ENCODE peak calls at places on chromosomes 12 and 14, in ten cellular contexts. W is IMR-90, H is left ventricle myocardium inferior, S is adipocyte, T is heart right ventricle, M is small intestine, C is GM12878, I is suprapubic skin, O is HCT116, J is psoas muscle. V is an unnamed sample.

GRCh38 chr14:72291908-72292688 is 359.9 kb downstream of the RGS6 start:
- DNase-seq in S (peak; percentile 68), M (peak; percentile 4), H (no peak), T (peak; percentile 29), I (no peak), O (peak; percentile 15), C (peak; percentile 31), W (peak; percentile 58), J (no peak), V (no peak)

GRCh38 chr12:55470088-55470830 is at the start of gene OR6C70:
- DNase-seq in J (no peak), H (no peak), C (no peak), W (no peak), I (no peak), M (no peak), O (no peak), T (no peak), S (no peak), V (peak; percentile 44)

GRCh38 chr14:72738181-72738611 is 155.7 kb downstream of the DPF3 start:
- DNase-seq in W (no peak), J (no peak), O (no peak), S (no peak), M (no peak), H (no peak), C (no peak), I (no peak), T (peak; percentile 5), V (no peak)

GRCh38 chr12:110600254-110600653 is 13.7 kb upstream of the TCTN1 start:
- DNase-seq in O (peak; percentile 55), I (no peak), M (peak; percentile 50), C (no peak), W (peak; percentile 72), T (no peak), S (peak; percentile 91), J (no peak), H (no peak), V (no peak)

GRCh38 chr14:70357557-70357956 is 1.9 kb downstream of the COX16 start:
- DNase-seq in T (no peak), M (no peak), S (no peak), I (no peak), O (no peak), H (no peak), J (no peak), C (no peak), W (no peak), V (no peak)

GRCh38 chr12:69415471-69416275 is 54.5 kb upstream of the FRS2 start:
- DNase-seq in M (peak; percentile 55), W (peak; percentile 95), I (no peak), H (peak; percentile 25), C (no peak), T (peak; percentile 37), J (peak; percentile 34), O (peak; percentile 13), S (peak; percentile 97), V (peak; percentile 68)

GRCh38 chr12:105064564-105065222 is 19.6 kb downstream of the ALDH1L2 start:
- DNase-seq in C (no peak), S (no peak), W (no peak), H (no peak), J (no peak), I (no peak), T (no peak), O (no peak), M (no peak), V (no peak)

GRCh38 chr12:19248929-19249602 is 119.5 kb downstream of the PLEKHA5 start:
- DNase-seq in S (peak; percentile 36), T (no peak), I (no peak), J (no peak), W (peak; percentile 88), O (no peak), H (no peak), M (no peak), C (no peak), V (no peak)

GRCh38 chr14:60396718-60397343 is 89.0 kb downstream of the C14orf39 start:
- DNase-seq in C (no peak), W (peak; percentile 1), J (no peak), H (no peak), T (no peak), I (no peak), M (no peak), O (no peak), S (peak; percentile 2), V (no peak)

GRCh38 chr12:94207467-94208432 is 59.4 kb downstream of the PLXNC1 start:
- DNase-seq in H (no peak), J (no peak), C (peak; percentile 89), S (peak; percentile 35), T (peak; percentile 12), W (no peak), I (no peak), O (no peak), M (peak; percentile 18), V (peak; percentile 25)

GRCh38 chr12:34289431-34290190 is 267.3 kb downstream of the ALG10 start:
- DNase-seq in M (no peak), H (peak; percentile 4), C (no peak), I (no peak), S (no peak), J (no peak), T (no peak), O (no peak), W (no peak), V (no peak)
- H3K27me3 ChIP-seq in M (no peaks in the 10 kb centered on the region), H (peaks cover 15% of the 10 kb centered on the region), C (no peaks in the 10 kb centered on the region), I (no peaks in the 10 kb centered on the region), S (no peaks in the 10 kb centered on the region), J (no peaks in the 10 kb centered on the region), T (peaks cover 2% of the 10 kb centered on the region), O (no peaks in the 10 kb centered on the region), W (no peaks in the 10 kb centered on the region), V (no peaks in the 10 kb centered on the region)

DNA sequence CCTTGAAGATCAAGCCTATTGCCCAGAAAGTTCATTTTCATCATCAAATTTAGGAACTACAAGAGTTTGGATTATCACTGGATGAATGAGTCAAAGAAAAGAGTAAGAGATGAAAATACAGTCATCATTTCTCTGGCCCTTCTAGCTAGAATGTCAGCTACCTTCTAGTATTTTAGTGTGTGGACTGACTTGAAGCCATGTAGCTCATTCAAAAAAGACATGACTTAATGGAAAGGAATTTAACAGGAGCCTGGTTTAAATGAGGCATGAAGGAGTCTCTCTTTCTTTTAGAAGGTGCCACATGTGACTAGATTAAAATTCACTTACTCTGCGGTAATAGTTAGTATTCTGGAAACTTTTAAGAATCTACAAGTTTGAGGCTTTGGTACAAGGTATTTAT is 7.1 kb downstream of the PTHLH start:
- DNase-seq in I (no peak), C (no peak), M (no peak), W (peak; percentile 63), J (no peak), H (no peak), T (no peak), S (peak; percentile 52), O (no peak), V (no peak)
- H3K4me3 ChIP-seq in I (no peak overlapping the region), C (no peak overlapping the region), M (no peak overlapping the region), W (no peak overlapping the region), J (no peak overlapping the region), H (no peak overlapping the region), T (no peak overlapping the region), S (no peak overlapping the region), O (no peak overlapping the region), V (no peak overlapping the region)

DNA sequence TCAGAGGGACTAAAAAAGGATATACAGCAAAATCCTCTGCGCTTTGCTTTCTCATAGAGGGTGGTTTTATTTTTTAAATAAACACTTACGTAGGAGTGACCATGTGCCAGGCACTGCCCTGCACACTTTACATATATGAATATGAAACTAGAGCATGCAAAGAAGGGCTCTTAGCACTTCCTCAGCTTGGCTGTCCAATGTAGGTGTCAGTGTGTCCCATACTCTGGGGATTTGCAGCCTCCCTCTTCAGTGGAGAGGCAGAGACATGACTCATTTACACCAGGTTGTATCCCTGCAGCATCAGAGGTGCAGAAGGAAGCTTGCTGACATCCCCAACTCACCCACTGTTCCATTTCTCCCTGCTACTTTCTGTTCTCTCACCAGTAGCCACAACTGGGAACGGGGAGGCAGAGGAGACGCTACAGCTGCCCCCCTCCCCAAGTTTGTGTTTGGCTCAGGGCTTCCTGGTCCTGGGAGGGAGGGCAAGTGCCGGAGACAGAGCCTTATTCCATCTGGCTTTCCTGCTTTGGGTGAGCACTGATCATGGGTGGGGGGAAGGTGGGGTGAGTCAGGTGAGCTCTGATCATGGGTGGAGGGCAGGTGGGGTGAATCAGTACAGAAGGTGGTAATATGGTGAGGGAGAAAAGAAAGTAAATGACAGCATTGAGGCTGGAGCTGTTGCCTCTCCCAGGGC is 4.9 kb upstream of the KRT5 start:
- DNase-seq in I (peak; percentile 27), S (no peak), C (no peak), T (no peak), W (no peak), J (no peak), O (no peak), H (no peak), M (no peak), V (no peak)
- H3K27me3 ChIP-seq in I (peaks cover 6% of the 10 kb centered on the region), S (peaks cover 53% of the 10 kb centered on the region), C (no peaks in the 10 kb centered on the region), T (no peaks in the 10 kb centered on the region), W (peaks cover 41% of the 10 kb centered on the region), J (peaks cover 2% of the 10 kb centered on the region), O (no peaks in the 10 kb centered on the region), H (peaks cover 26% of the 10 kb centered on the region), M (peaks cover 3% of the 10 kb centered on the region), V (no peaks in the 10 kb centered on the region)

GRCh38 chr12:57085999-57086950 is 2.6 kb upstream of the NAB2 start:
- DNase-seq in C (no peak), J (peak; percentile 67), I (peak; percentile 82), H (peak; percentile 74), W (peak; percentile 83), S (peak; percentile 83), T (peak; percentile 80), O (no peak), M (no peak), V (peak; percentile 90)
- H3K4me3 ChIP-seq in C (peak overlapping the region; percentile 95), J (peak overlapping the region; percentile 84), I (peak overlapping the region; percentile 74), H (peak overlapping the region; percentile 95), W (peak overlapping the region; percentile 59), S (peak overlapping the region; percentile 90), T (peak overlapping the region; percentile 85), O (peak overlapping the region; percentile 59), M (peak overlapping the region; percentile 54), V (peak overlapping the region; percentile 88)

GRCh38 chr12:107677671-107678070 is 7.9 kb upstream of the PWP1 start:
- DNase-seq in H (no peak), M (no peak), I (no peak), C (no peak), T (no peak), J (no peak), S (no peak), W (no peak), O (no peak), V (no peak)
- H3K27me3 ChIP-seq in H (peaks cover 58% of the 10 kb centered on the region), M (no peaks in the 10 kb centered on the region), I (peaks cover 19% of the 10 kb centered on the region), C (no peaks in the 10 kb centered on the region), T (peaks cover 15% of the 10 kb centered on the region), J (no peaks in the 10 kb centered on the region), S (peaks cover 25% of the 10 kb centered on the region), W (peaks cover 36% of the 10 kb centered on the region), O (peaks cover 32% of the 10 kb centered on the region), V (peaks cover 16% of the 10 kb centered on the region)

GRCh38 chr12:15977999-15978398 is 66.9 kb downstream of the DERA start:
- DNase-seq in S (no peak), O (no peak), I (no peak), M (no peak), T (no peak), J (no peak), W (no peak), H (no peak), C (no peak), V (no peak)
- H3K4me3 ChIP-seq in S (peak overlapping the region; percentile 30), O (no peak overlapping the region), I (no peak overlapping the region), M (no peak overlapping the region), T (no peak overlapping the region), J (no peak overlapping the region), W (no peak overlapping the region), H (no peak overlapping the region), C (no peak overlapping the region), V (no peak overlapping the region)

V was measured in MG63.